ENCODE peak calls at places on chromosomes 6 and 20, in nine cellular contexts. N, C, K, T, B, E, Y, J and X are unnamed samples.

GRCh38 chr20:63093966-63094766 is 87.4 kb upstream of the BHLHE23 start:
- DNase-seq in N (no peak), C (no peak), K (no peak), T (no peak), B (peak), E (no peak), Y (peak), J (no peak), X (no peak)

GRCh38 chr6:135167617-135168016 is 13.5 kb upstream of the MYB start:
- DNase-seq in N (no peak), C (no peak), K (no peak), T (no peak), B (no peak), E (no peak), Y (no peak), J (no peak), X (peak)

GRCh38 chr20:47354710-47355488 is 1.6 kb downstream of the ZMYND8 start:
- DNase-seq in N (no peak), C (peak), K (peak), T (peak), B (no peak), E (no peak), Y (no peak), J (no peak), X (no peak)

GRCh38 chr20:53510266-53510665 is 83.4 kb downstream of the ZNF217 start:
- DNase-seq in N (no peak), C (no peak), K (no peak), T (no peak), B (no peak), E (peak), Y (no peak), J (no peak), X (no peak)

GRCh38 chr6:43202451-43202850 is 20.5 kb downstream of the CUL9 start:
- DNase-seq in N (no peak), C (no peak), K (no peak), T (no peak), B (no peak), E (no peak), Y (no peak), J (no peak), X (no peak)

GRCh38 chr6:161135695-161136591 is 137.9 kb downstream of the AGPAT4 start:
- DNase-seq in N (no peak), C (no peak), K (no peak), T (no peak), B (no peak), E (no peak), Y (no peak), J (no peak), X (no peak)

GRCh38 chr6:48826884-48827701 is 636.0 kb downstream of the MMUT start:
- DNase-seq in N (peak), C (peak), K (peak), T (peak), B (no peak), E (peak), Y (no peak), J (no peak), X (peak)

GRCh38 chr20:5164645-5165399 is 38.0 kb downstream of the CDS2 start:
- DNase-seq in N (no peak), C (no peak), K (no peak), T (no peak), B (no peak), E (no peak), Y (peak), J (no peak), X (no peak)

GRCh38 chr20:52746768-52747167 is 225.4 kb upstream of the TSHZ2 start:
- DNase-seq in N (peak), C (no peak), K (no peak), T (no peak), B (no peak), E (no peak), Y (no peak), J (no peak), X (no peak)

GRCh38 chr6:158083687-158084325 is 84.3 kb downstream of the SERAC1 start:
- DNase-seq in N (no peak), C (no peak), K (no peak), T (no peak), B (no peak), E (no peak), Y (no peak), J (no peak), X (no peak)

GRCh38 chr6:73747293-73747692 is 51.3 kb downstream of the CD109 start:
- DNase-seq in N (no peak), C (no peak), K (no peak), T (no peak), B (no peak), E (no peak), Y (no peak), J (no peak), X (no peak)

GRCh38 chr6:44956426-44956825 is 371.7 kb upstream of the RUNX2 start:
- DNase-seq in N (peak), C (no peak), K (no peak), T (no peak), B (no peak), E (no peak), Y (no peak), J (no peak), X (no peak)

GRCh38 chr20:10769700-10770099 is 95.9 kb upstream of the JAG1 start:
- DNase-seq in N (peak), C (no peak), K (no peak), T (peak), B (no peak), E (no peak), Y (no peak), J (no peak), X (peak)

GRCh38 chr20:57670288-57671071 is 39.3 kb downstream of the PMEPA1 start:
- DNase-seq in N (no peak), C (no peak), K (peak), T (peak), B (no peak), E (no peak), Y (no peak), J (no peak), X (no peak)

GRCh38 chr6:133965817-133966360 is 12.9 kb downstream of the TBPL1 start:
- DNase-seq in N (no peak), C (no peak), K (no peak), T (no peak), B (no peak), E (no peak), Y (no peak), J (no peak), X (no peak)

GRCh38 chr20:64119301-64119680 is 11.9 kb upstream of the NPBWR2 start:
- DNase-seq in N (no peak), C (no peak), K (no peak), T (no peak), B (no peak), E (no peak), Y (no peak), J (no peak), X (no peak)

GRCh38 chr6:75296811-75297779 is 12.5 kb upstream of the TMEM30A start:
- DNase-seq in N (peak), C (peak), K (peak), T (peak), B (no peak), E (no peak), Y (no peak), J (no peak), X (no peak)

GRCh38 chr20:62503414-62504178 is 27.8 kb upstream of the GATA5 start:
- DNase-seq in N (no peak), C (no peak), K (no peak), T (no peak), B (peak), E (no peak), Y (no peak), J (no peak), X (no peak)

GRCh38 chr20:6473197-6473596 is 294.3 kb upstream of the BMP2 start:
- DNase-seq in N (peak), C (peak), K (peak), T (peak), B (no peak), E (no peak), Y (no peak), J (no peak), X (no peak)

GRCh38 chr6:33343953-33344611 is 26.5 kb upstream of the ZBTB22 start:
- DNase-seq in N (no peak), C (no peak), K (no peak), T (no peak), B (no peak), E (no peak), Y (no peak), J (no peak), X (no peak)

GRCh38 chr6:72937160-72937559 is 288.1 kb downstream of the KHDC1L start:
- DNase-seq in N (no peak), C (no peak), K (no peak), T (no peak), B (no peak), E (no peak), Y (no peak), J (no peak), X (no peak)

GRCh38 chr6:7419065-7419464 is 29.5 kb downstream of the RIOK1 start:
- DNase-seq in N (peak), C (peak), K (no peak), T (peak), B (no peak), E (no peak), Y (no peak), J (no peak), X (no peak)

GRCh38 chr20:9514461-9515210 is at the start of gene LAMP5:
- DNase-seq in N (peak), C (no peak), K (no peak), T (peak), B (peak), E (no peak), Y (peak), J (no peak), X (no peak)

GRCh38 chr6:166955865-166956443 is 396 bp downstream of the RNASET2 start:
- DNase-seq in N (no peak), C (peak), K (no peak), T (peak), B (no peak), E (no peak), Y (no peak), J (no peak), X (no peak)

GRCh38 chr6:1310628-1311399 is 1.1 kb upstream of the FOXQ1 start:
- DNase-seq in N (no peak), C (no peak), K (peak), T (peak), B (no peak), E (no peak), Y (no peak), J (peak), X (no peak)

GRCh38 chr6:22470454-22471368 is 98.7 kb upstream of the HDGFL1 start:
- DNase-seq in N (peak), C (peak), K (peak), T (peak), B (no peak), E (peak), Y (no peak), J (peak), X (no peak)

GRCh38 chr6:133689863-133690262 is 199.1 kb upstream of the TCF21 start:
- DNase-seq in N (no peak), C (no peak), K (no peak), T (no peak), B (no peak), E (no peak), Y (no peak), J (no peak), X (no peak)

GRCh38 chr6:147738516-147739187 is 230.2 kb downstream of the SAMD5 start:
- DNase-seq in N (peak), C (no peak), K (peak), T (no peak), B (no peak), E (no peak), Y (no peak), J (no peak), X (no peak)

GRCh38 chr20:22920898-22921297 is 114.2 kb upstream of the SSTR4 start:
- DNase-seq in N (no peak), C (no peak), K (no peak), T (peak), B (no peak), E (no peak), Y (no peak), J (no peak), X (no peak)

GRCh38 chr20:24789877-24790276 is 159.2 kb upstream of the CST7 start:
- DNase-seq in N (no peak), C (no peak), K (no peak), T (no peak), B (no peak), E (no peak), Y (no peak), J (no peak), X (no peak)

GRCh38 chr6:5305968-5306626 is 44.8 kb downstream of the FARS2 start:
- DNase-seq in N (no peak), C (no peak), K (no peak), T (peak), B (no peak), E (no peak), Y (no peak), J (no peak), X (peak)

DNA sequence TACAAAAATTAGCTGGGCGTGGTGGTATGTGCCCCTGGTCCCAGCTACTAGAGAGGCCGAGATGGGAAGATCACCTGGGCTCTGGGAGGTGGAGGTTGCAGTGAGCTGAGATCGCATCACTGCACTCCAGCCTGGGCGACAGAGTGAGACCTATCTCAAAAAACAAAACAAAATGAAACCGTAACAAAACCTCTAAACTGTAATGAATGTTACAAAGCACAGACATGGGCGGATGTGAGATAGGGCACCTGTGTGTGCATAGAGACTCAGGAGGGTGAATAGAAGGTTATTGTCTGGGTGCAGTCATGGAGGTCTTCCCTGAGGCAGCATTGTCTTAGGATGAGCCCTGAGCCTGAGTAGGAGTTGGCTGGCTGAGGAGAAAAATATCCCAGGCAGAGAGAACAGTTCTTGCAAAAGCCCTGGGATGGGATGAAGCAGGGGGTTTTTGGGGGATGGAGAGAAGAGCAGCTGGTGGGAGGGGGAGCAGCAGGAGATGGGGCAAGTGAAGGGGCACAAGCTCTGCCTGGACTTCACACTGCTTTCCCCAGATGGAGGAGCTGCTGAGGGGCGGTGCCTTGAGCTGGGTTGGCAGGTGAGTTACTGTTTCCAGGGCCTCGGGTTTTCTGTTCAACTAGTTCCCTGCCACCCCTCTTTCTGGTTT is 5.2 kb downstream of the BCAS4 start:
- DNase-seq in N (no peak), C (no peak), K (no peak), T (no peak), B (no peak), E (no peak), Y (no peak), J (no peak), X (no peak)
- H3K4me3 ChIP-seq in N (no peak), C (no peak), K (no peak), T (no peak), B (no peak), E (no peak), Y (no peak), J (no peak), X (no peak)

GRCh38 chr6:136210450-136211165 is 39.5 kb downstream of the MTFR2 start:
- DNase-seq in N (peak), C (no peak), K (no peak), T (no peak), B (no peak), E (no peak), Y (no peak), J (no peak), X (no peak)

GRCh38 chr6:136213853-136214252 is 36.3 kb downstream of the MTFR2 start:
- DNase-seq in N (no peak), C (no peak), K (no peak), T (no peak), B (no peak), E (no peak), Y (no peak), J (no peak), X (no peak)

GRCh38 chr6:136212616-136213396 is 37.3 kb downstream of the MTFR2 start:
- DNase-seq in N (no peak), C (no peak), K (no peak), T (no peak), B (no peak), E (no peak), Y (no peak), J (no peak), X (no peak)

GRCh38 chr6:136209496-136209895 is 40.6 kb downstream of the MTFR2 start:
- DNase-seq in N (no peak), C (no peak), K (no peak), T (no peak), B (no peak), E (no peak), Y (no peak), J (no peak), X (no peak)

GRCh38 chr6:136208783-136209182 is 41.3 kb downstream of the MTFR2 start:
- DNase-seq in N (no peak), C (no peak), K (no peak), T (no peak), B (no peak), E (no peak), Y (no peak), J (no peak), X (no peak)
- TF ChIP-seq CTCF in N (no peak), C (no peak), K (no peak), T (peak), B (no peak), E (no peak), Y (no peak), J (no peak), X (peak)

GRCh38 chr6:11459002-11459658 is 78.4 kb upstream of the TMEM170B start:
- DNase-seq in N (no peak), C (no peak), K (no peak), T (no peak), B (no peak), E (no peak), Y (no peak), J (no peak), X (no peak)

GRCh38 chr6:11462742-11463414 is 74.7 kb upstream of the TMEM170B start:
- DNase-seq in N (peak), C (no peak), K (no peak), T (no peak), B (no peak), E (no peak), Y (no peak), J (no peak), X (no peak)

GRCh38 chr6:11458509-11458908 is 79.0 kb upstream of the TMEM170B start:
- DNase-seq in N (no peak), C (no peak), K (no peak), T (no peak), B (no peak), E (no peak), Y (no peak), J (no peak), X (no peak)

GRCh38 chr6:11460837-11461661 is 76.5 kb upstream of the TMEM170B start:
- DNase-seq in N (no peak), C (no peak), K (no peak), T (no peak), B (no peak), E (no peak), Y (no peak), J (no peak), X (no peak)

GRCh38 chr6:11460001-11460668 is 77.4 kb upstream of the TMEM170B start:
- DNase-seq in N (peak), C (no peak), K (peak), T (peak), B (no peak), E (no peak), Y (no peak), J (no peak), X (no peak)
- H3K4me3 ChIP-seq in N (no peak), C (no peak), K (no peak), T (no peak), B (no peak), E (no peak), Y (no peak), J (no peak), X (no peak)

GRCh38 chr20:39660965-39661364 is 698.8 kb downstream of the DHX35 start:
- DNase-seq in N (no peak), C (no peak), K (peak), T (no peak), B (no peak), E (no peak), Y (no peak), J (no peak), X (no peak)
- TF ChIP-seq CTCF in N (no peak), C (no peak), K (no peak), T (no peak), B (no peak), E (no peak), Y (no peak), J (no peak), X (no peak)

DNA sequence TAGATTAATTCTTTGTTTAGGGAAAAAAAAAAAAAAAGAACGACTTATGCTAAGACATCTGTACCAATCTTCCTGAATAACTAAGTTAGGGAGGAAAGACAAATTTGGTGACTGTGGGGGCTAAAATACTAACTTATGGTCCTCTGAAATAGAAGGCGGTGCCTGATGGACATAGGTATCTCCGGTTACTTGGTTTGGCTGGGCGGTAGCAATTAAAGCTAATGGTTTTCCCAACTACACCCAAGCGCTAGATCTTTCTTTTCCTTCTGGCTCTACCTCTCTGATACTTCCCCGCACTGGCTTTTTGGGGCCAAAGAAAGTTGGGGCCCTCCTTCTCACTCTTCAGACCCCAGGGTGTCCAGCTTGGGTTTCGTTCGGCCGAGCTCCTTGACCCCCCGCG is 1.0 kb upstream of the RBM24 start:
- DNase-seq in N (no peak), C (no peak), K (no peak), T (no peak), B (no peak), E (no peak), Y (no peak), J (no peak), X (no peak)
- H3K4me3 ChIP-seq in N (no peak), C (peak), K (no peak), T (no peak), B (peak), E (no peak), Y (peak), J (no peak), X (peak)